ENCODE peak calls at places on chromosomes 1 and 21, in four cellular contexts. P, Q, D and K are unnamed samples.

GRCh38 chr1:46489638-46490602 is at the start of gene DMBX1:
- DNase-seq in P (no peak), Q (peak), D (peak), K (peak)

GRCh38 chr21:35026617-35027557 is 22.2 kb downstream of the RUNX1 start:
- DNase-seq in P (peak), Q (no peak), D (peak), K (no peak)

GRCh38 chr1:39722495-39722894 is 16.2 kb upstream of the PPIE start:
- DNase-seq in P (no peak), Q (no peak), D (no peak), K (no peak)

GRCh38 chr1:83545450-83545849 is 453.5 kb downstream of the TTLL7 start:
- DNase-seq in P (no peak), Q (no peak), D (no peak), K (no peak)

GRCh38 chr1:201501812-201502510 is 5.0 kb downstream of the CSRP1 start:
- DNase-seq in P (no peak), Q (no peak), D (no peak), K (no peak)

GRCh38 chr1:161725888-161726630 is 4.7 kb downstream of the FCRLB start:
- DNase-seq in P (peak), Q (peak), D (peak), K (no peak)

GRCh38 chr1:90708826-90709225 is 8.3 kb downstream of the BARHL2 start:
- DNase-seq in P (no peak), Q (no peak), D (no peak), K (no peak)

GRCh38 chr1:159921251-159921650 is 4.1 kb downstream of the TAGLN2 start:
- DNase-seq in P (no peak), Q (no peak), D (no peak), K (no peak)

GRCh38 chr1:155912056-155912536 is 947 bp upstream of the RIT1 start:
- DNase-seq in P (no peak), Q (no peak), D (no peak), K (no peak)

GRCh38 chr21:38770660-38771059 is 35.1 kb upstream of the ETS2 start:
- DNase-seq in P (no peak), Q (no peak), D (no peak), K (no peak)

GRCh38 chr21:16792155-16792554 is 720.7 kb upstream of the CXADR start:
- DNase-seq in P (no peak), Q (no peak), D (no peak), K (no peak)

GRCh38 chr1:2939041-2939552 is 82.2 kb upstream of the ACTRT2 start:
- DNase-seq in P (no peak), Q (no peak), D (no peak), K (no peak)

GRCh38 chr1:100731309-100731708 is 11.8 kb downstream of the VCAM1 start:
- DNase-seq in P (peak), Q (no peak), D (no peak), K (no peak)

GRCh38 chr21:41211041-41211426 is 43.1 kb downstream of the BACE2 start:
- DNase-seq in P (no peak), Q (no peak), D (no peak), K (no peak)

GRCh38 chr1:162991444-162991843 is 77.7 kb upstream of the RGS4 start:
- DNase-seq in P (no peak), Q (no peak), D (no peak), K (no peak)

GRCh38 chr1:51303751-51304196 is 26.6 kb downstream of the TTC39A start:
- DNase-seq in P (no peak), Q (no peak), D (no peak), K (no peak)

GRCh38 chr1:9438431-9439073 is 100.7 kb upstream of the SLC25A33 start:
- DNase-seq in P (peak), Q (no peak), D (no peak), K (no peak)

GRCh38 chr1:171468120-171468790 is 17.1 kb upstream of the PRRC2C start:
- DNase-seq in P (no peak), Q (no peak), D (no peak), K (peak)

GRCh38 chr1:73537400-73537799 is 660.6 kb downstream of the LRRIQ3 start:
- DNase-seq in P (no peak), Q (peak), D (no peak), K (no peak)

GRCh38 chr1:246295968-246296367 is 211.1 kb downstream of the SMYD3 start:
- DNase-seq in P (no peak), Q (no peak), D (no peak), K (no peak)

GRCh38 chr1:209190591-209191241 is 392.8 kb upstream of the CAMK1G start:
- DNase-seq in P (peak), Q (peak), D (peak), K (peak)

GRCh38 chr1:234408757-234409156 is 35.5 kb downstream of the COA6 start:
- DNase-seq in P (no peak), Q (no peak), D (no peak), K (no peak)

GRCh38 chr21:29287383-29287782 is 11.3 kb upstream of the BACH1 start:
- DNase-seq in P (peak), Q (no peak), D (no peak), K (no peak)

GRCh38 chr1:168609133-168609715 is 32.8 kb downstream of the XCL1 start:
- DNase-seq in P (no peak), Q (no peak), D (no peak), K (no peak)

GRCh38 chr1:107530543-107530942 is 389.7 kb downstream of the NTNG1 start:
- DNase-seq in P (no peak), Q (no peak), D (no peak), K (no peak)

GRCh38 chr21:34640858-34641257 is 25.9 kb upstream of the RCAN1 start:
- DNase-seq in P (no peak), Q (no peak), D (no peak), K (no peak)

GRCh38 chr1:30852026-30852425 is 56.5 kb downstream of the SDC3 start:
- DNase-seq in P (no peak), Q (no peak), D (no peak), K (no peak)

GRCh38 chr1:112524251-112524650 is 15.5 kb downstream of the WNT2B start:
- DNase-seq in P (no peak), Q (no peak), D (no peak), K (no peak)

GRCh38 chr1:2559509-2560298 is 3.5 kb downstream of the TNFRSF14 start:
- DNase-seq in P (no peak), Q (peak), D (no peak), K (no peak)

GRCh38 chr1:51576923-51577322 is 40.0 kb upstream of the OSBPL9 start:
- DNase-seq in P (no peak), Q (no peak), D (no peak), K (no peak)

GRCh38 chr1:110421159-110421777 is 13.8 kb upstream of the LAMTOR5 start:
- DNase-seq in P (no peak), Q (no peak), D (no peak), K (no peak)

GRCh38 chr1:193438771-193439170 is 252.4 kb upstream of the B3GALT2 start:
- DNase-seq in P (no peak), Q (no peak), D (no peak), K (no peak)

GRCh38 chr1:245829194-245829593 is 674.4 kb downstream of the KIF26B start:
- DNase-seq in P (no peak), Q (no peak), D (no peak), K (no peak)

GRCh38 chr1:94542088-94542671 is 621 bp upstream of the F3 start:
- DNase-seq in P (no peak), Q (peak), D (no peak), K (no peak)

GRCh38 chr1:229133151-229133550 is 137.8 kb upstream of the RAB4A start:
- DNase-seq in P (no peak), Q (no peak), D (no peak), K (no peak)

GRCh38 chr1:61139324-61140055 is 57.1 kb downstream of the NFIA start:
- DNase-seq in P (peak), Q (no peak), D (no peak), K (no peak)

GRCh38 chr1:247824023-247824422 is at the start of gene OR14A16:
- DNase-seq in P (no peak), Q (no peak), D (no peak), K (no peak)

GRCh38 chr21:37085726-37086125 is 12.7 kb downstream of the TTC3 start:
- DNase-seq in P (no peak), Q (no peak), D (no peak), K (no peak)

GRCh38 chr1:180793451-180793850 is 119.2 kb upstream of the KIAA1614 start:
- DNase-seq in P (no peak), Q (no peak), D (no peak), K (no peak)

GRCh38 chr1:183733610-183734219 is 71.2 kb upstream of the RGL1 start:
- DNase-seq in P (no peak), Q (no peak), D (no peak), K (no peak)

GRCh38 chr1:183730107-183730724 is 74.7 kb upstream of the RGL1 start:
- DNase-seq in P (no peak), Q (no peak), D (no peak), K (no peak)

GRCh38 chr1:183734600-183735036 is 70.3 kb upstream of the RGL1 start:
- DNase-seq in P (no peak), Q (no peak), D (no peak), K (no peak)

GRCh38 chr1:183731151-183731550 is 73.8 kb upstream of the RGL1 start:
- DNase-seq in P (no peak), Q (no peak), D (no peak), K (no peak)

DNA sequence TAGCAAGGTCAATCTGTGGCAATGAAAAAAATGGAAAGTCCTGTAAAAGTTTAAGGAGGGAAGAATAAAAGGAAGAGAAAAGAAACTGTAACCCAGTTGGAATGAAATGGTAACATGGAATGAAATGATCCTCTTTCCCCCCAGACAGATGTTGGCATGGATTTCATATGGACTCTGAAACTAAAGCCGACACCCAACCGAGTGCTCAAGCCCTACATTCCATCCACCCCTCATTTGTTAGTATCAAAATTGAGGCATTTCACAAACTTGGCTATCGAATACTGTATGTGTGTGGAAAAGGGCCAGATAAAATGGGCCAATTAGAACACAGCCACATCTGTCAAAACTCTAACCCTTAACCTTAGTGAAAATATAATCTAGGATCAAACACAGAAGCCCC is 72.7 kb upstream of the RGL1 start:
- DNase-seq in P (no peak), Q (no peak), D (no peak), K (no peak)
- TF ChIP-seq ELF1 in P (no peak), Q (no peak), D (no peak), K (no peak)

GRCh38 chr21:32096411-32096810 is 182.4 kb downstream of the MIS18A start:
- DNase-seq in P (peak), Q (peak), D (peak), K (peak)
- TF ChIP-seq ELF1 in P (no peak), Q (no peak), D (no peak), K (no peak)

GRCh38 chr1:75745276-75745675 is 20.8 kb downstream of the ACADM start:
- DNase-seq in P (no peak), Q (no peak), D (no peak), K (no peak)
- TF ChIP-seq ELF1 in P (no peak), Q (no peak), D (no peak), K (no peak)

GRCh38 chr1:87705233-87705632 is 376.6 kb downstream of the LMO4 start:
- DNase-seq in P (no peak), Q (no peak), D (no peak), K (no peak)
- TF ChIP-seq ELF1 in P (no peak), Q (no peak), D (no peak), K (no peak)

GRCh38 chr1:64540265-64540791 is 70.4 kb downstream of the CACHD1 start:
- DNase-seq in P (no peak), Q (no peak), D (no peak), K (no peak)
- TF ChIP-seq ELF1 in P (no peak), Q (no peak), D (no peak), K (no peak)

GRCh38 chr1:58654322-58654721 is 45.5 kb downstream of the MYSM1 start:
- DNase-seq in P (no peak), Q (no peak), D (no peak), K (no peak)

GRCh38 chr1:58649555-58649954 is 50.3 kb downstream of the MYSM1 start:
- DNase-seq in P (no peak), Q (no peak), D (no peak), K (no peak)

GRCh38 chr1:58650141-58650540 is 49.7 kb downstream of the MYSM1 start:
- DNase-seq in P (no peak), Q (no peak), D (no peak), K (no peak)

GRCh38 chr1:58648864-58649263 is 51.0 kb downstream of the MYSM1 start:
- DNase-seq in P (no peak), Q (no peak), D (no peak), K (no peak)

GRCh38 chr1:58652351-58653184 is 47.3 kb downstream of the MYSM1 start:
- DNase-seq in P (peak), Q (peak), D (peak), K (peak)
- TF ChIP-seq ELF1 in P (no peak), Q (no peak), D (no peak), K (no peak)

GRCh38 chr21:45818276-45818903 is 163.2 kb upstream of the COL6A1 start:
- DNase-seq in P (no peak), Q (no peak), D (peak), K (no peak)
- TF ChIP-seq ELF1 in P (no peak), Q (no peak), D (no peak), K (no peak)